ENCODE peak calls at places on chromosomes 1 and 21, in six cellular contexts. One of them, this sample, is unnamed.
A peak's percentile ranks its signal among the peaks of the same experiment; 100 is the strongest.

GRCh38 chr21:46189213-46189958 is 5.1 kb upstream of the SPATC1L start:
- DNase-seq in brain pericyte: no peak
- DNase-seq in left cardiac atrium: peak; percentile 19
- DNase-seq in activated CD4-positive, alpha-beta T cell treated with anti-CD3 and anti-CD28 coated beads, Interleukin-2, amount 50 U/mL, for 24 hours: no peak
- DNase-seq in neural crest cell: no peak
- DNase-seq in AG08395: peak; percentile 55
- DNase-seq in this sample: no peak

GRCh38 chr1:28887835-28888682 is 26.3 kb upstream of the EPB41 start:
- DNase-seq in left cardiac atrium: peak; percentile 48
- DNase-seq in neural crest cell: no peak
- DNase-seq in AG08395: no peak
- DNase-seq in brain pericyte: no peak
- DNase-seq in activated CD4-positive, alpha-beta T cell treated with anti-CD3 and anti-CD28 coated beads, Interleukin-2, amount 50 U/mL, for 24 hours: no peak
- DNase-seq in this sample: peak; percentile 48

GRCh38 chr1:204344665-204345064 is 15.1 kb downstream of the PLEKHA6 start:
- DNase-seq in left cardiac atrium: peak; percentile 54
- DNase-seq in AG08395: no peak
- DNase-seq in neural crest cell: no peak
- DNase-seq in activated CD4-positive, alpha-beta T cell treated with anti-CD3 and anti-CD28 coated beads, Interleukin-2, amount 50 U/mL, for 24 hours: no peak
- DNase-seq in brain pericyte: no peak
- DNase-seq in this sample: no peak

GRCh38 chr1:203305809-203306088 is 430 bp downstream of the BTG2 start:
- DNase-seq in neural crest cell: no peak
- DNase-seq in brain pericyte: no peak
- DNase-seq in activated CD4-positive, alpha-beta T cell treated with anti-CD3 and anti-CD28 coated beads, Interleukin-2, amount 50 U/mL, for 24 hours: no peak
- DNase-seq in left cardiac atrium: no peak
- DNase-seq in AG08395: no peak
- DNase-seq in this sample: no peak

GRCh38 chr1:201708085-201708512 is 120.9 kb upstream of the IPO9 start:
- DNase-seq in AG08395: peak; percentile 66
- DNase-seq in left cardiac atrium: no peak
- DNase-seq in brain pericyte: no peak
- DNase-seq in neural crest cell: no peak
- DNase-seq in activated CD4-positive, alpha-beta T cell treated with anti-CD3 and anti-CD28 coated beads, Interleukin-2, amount 50 U/mL, for 24 hours: no peak
- DNase-seq in this sample: no peak

GRCh38 chr1:232586679-232587078 is 43.3 kb downstream of the SIPA1L2 start:
- DNase-seq in neural crest cell: no peak
- DNase-seq in activated CD4-positive, alpha-beta T cell treated with anti-CD3 and anti-CD28 coated beads, Interleukin-2, amount 50 U/mL, for 24 hours: no peak
- DNase-seq in left cardiac atrium: no peak
- DNase-seq in AG08395: no peak
- DNase-seq in brain pericyte: no peak
- DNase-seq in this sample: no peak

GRCh38 chr1:25135903-25136302 is 96.4 kb downstream of the SYF2 start:
- DNase-seq in left cardiac atrium: no peak
- DNase-seq in neural crest cell: no peak
- DNase-seq in AG08395: no peak
- DNase-seq in activated CD4-positive, alpha-beta T cell treated with anti-CD3 and anti-CD28 coated beads, Interleukin-2, amount 50 U/mL, for 24 hours: no peak
- DNase-seq in brain pericyte: no peak
- DNase-seq in this sample: no peak

GRCh38 chr1:156677616-156678596 is 699 bp upstream of the NES start:
- DNase-seq in AG08395: peak; percentile 73
- DNase-seq in neural crest cell: peak; percentile 67
- DNase-seq in left cardiac atrium: peak; percentile 80
- DNase-seq in brain pericyte: peak; percentile 58
- DNase-seq in activated CD4-positive, alpha-beta T cell treated with anti-CD3 and anti-CD28 coated beads, Interleukin-2, amount 50 U/mL, for 24 hours: no peak
- DNase-seq in this sample: peak; percentile 68

GRCh38 chr1:173122958-173123852 is 72.5 kb upstream of the TNFSF18 start:
- DNase-seq in left cardiac atrium: peak; percentile 77
- DNase-seq in brain pericyte: peak; percentile 29
- DNase-seq in AG08395: peak; percentile 82
- DNase-seq in neural crest cell: no peak
- DNase-seq in activated CD4-positive, alpha-beta T cell treated with anti-CD3 and anti-CD28 coated beads, Interleukin-2, amount 50 U/mL, for 24 hours: no peak
- DNase-seq in this sample: peak; percentile 79

GRCh38 chr1:2470290-2471158 is 5.6 kb upstream of the PLCH2 start:
- DNase-seq in left cardiac atrium: no peak
- DNase-seq in activated CD4-positive, alpha-beta T cell treated with anti-CD3 and anti-CD28 coated beads, Interleukin-2, amount 50 U/mL, for 24 hours: no peak
- DNase-seq in brain pericyte: no peak
- DNase-seq in neural crest cell: no peak
- DNase-seq in AG08395: no peak
- DNase-seq in this sample: no peak

This sample was measured in heart right ventricle.